ENCODE peak calls at places on chromosomes 13 and 19, in ten cellular contexts. S is NCI-H1092; W is NCI-H1105 treated with DMSO at 0.1 percent for 48 hours; U is omental fat pad; P is left cardiac atrium; H is activated T-helper 1 cell treated with anti-CD3 and anti-CD28 coated beads, Interleukin-12 subunit alpha, Interleukin-12 subunit beta, Interleukin-2, Interleukin-4 antibody, amounts not matched to agents 30 ng/mL and 10 ng/mL and 1 ng/mL, durations not matched to agents 14 hours and 24 hours and 36 hours; I is cardiac muscle cell; Q is astrocyte; O is brain microvascular endothelial cell; L is WTC11. T is an unnamed sample.

GRCh38 chr19:21680679-21681078 is 86.7 kb downstream of the ZNF100 start:
- DNase-seq in S (no peak), W (no peak), U (no peak), P (no peak), H (no peak), I (no peak), Q (no peak), O (no peak), L (no peak), T (no peak)

GRCh38 chr19:49119411-49120324 is at the start of gene PPFIA3:
- DNase-seq in S (no peak), W (no peak), U (no peak), P (peak; percentile 79), H (no peak), I (peak; percentile 73), Q (peak; percentile 25), O (peak; percentile 38), L (peak; percentile 63), T (no peak)

GRCh38 chr19:16527971-16528521 is 14.2 kb downstream of the CHERP start:
- DNase-seq in S (no peak), W (no peak), U (no peak), P (no peak), H (peak; percentile 20), I (peak; percentile 13), Q (no peak), O (no peak), L (peak; percentile 59), T (no peak)

GRCh38 chr13:48595330-48596127 is 58.2 kb upstream of the CYSLTR2 start:
- DNase-seq in S (no peak), W (peak; percentile 21), U (no peak), P (peak; percentile 69), H (peak; percentile 12), I (peak; percentile 90), Q (peak; percentile 51), O (peak; percentile 76), L (peak; percentile 32), T (no peak)

GRCh38 chr13:51778407-51778806 is 25.6 kb downstream of the DHRS12 start:
- DNase-seq in S (peak; percentile 18), W (peak; percentile 42), U (no peak), P (no peak), H (no peak), I (no peak), Q (no peak), O (no peak), L (no peak), T (no peak)

GRCh38 chr19:3061214-3062161 is 807 bp downstream of the TLE5 start:
- DNase-seq in S (no peak), W (no peak), U (no peak), P (peak; percentile 73), H (peak; percentile 57), I (peak; percentile 60), Q (no peak), O (no peak), L (no peak), T (no peak)

GRCh38 chr13:26971990-26972888 is 199.4 kb downstream of the USP12 start:
- DNase-seq in S (peak; percentile 64), W (peak; percentile 18), U (no peak), P (no peak), H (peak; percentile 7), I (peak; percentile 29), Q (peak; percentile 6), O (no peak), L (peak; percentile 61), T (peak; percentile 79)

GRCh38 chr13:29758591-29759114 is 91.8 kb downstream of the UBL3 start:
- DNase-seq in S (no peak), W (no peak), U (no peak), P (no peak), H (peak; percentile 26), I (peak; percentile 40), Q (no peak), O (peak; percentile 18), L (no peak), T (no peak)

GRCh38 chr13:66036024-66036614 is 1194.0 kb downstream of the PCDH9 start:
- DNase-seq in S (no peak), W (peak; percentile 34), U (no peak), P (no peak), H (no peak), I (peak; percentile 38), Q (peak; percentile 27), O (no peak), L (no peak), T (no peak)

GRCh38 chr13:73090116-73090811 is 31.5 kb downstream of the KLF5 start:
- DNase-seq in S (no peak), W (no peak), U (no peak), P (no peak), H (peak; percentile 2), I (peak; percentile 64), Q (peak; percentile 93), O (peak; percentile 78), L (peak; percentile 17), T (peak; percentile 79)

GRCh38 chr13:108269601-108270328 is at the start of gene TNFSF13B:
- DNase-seq in S (no peak), W (no peak), U (no peak), P (peak; percentile 30), H (peak; percentile 32), I (peak; percentile 61), Q (no peak), O (peak; percentile 6), L (peak; percentile 62), T (no peak)

GRCh38 chr13:93689333-93689732 is 462.7 kb downstream of the GPC6 start:
- DNase-seq in S (no peak), W (no peak), U (no peak), P (no peak), H (no peak), I (no peak), Q (peak; percentile 30), O (no peak), L (no peak), T (no peak)

GRCh38 chr13:73200432-73200831 is 141.6 kb downstream of the KLF5 start:
- DNase-seq in S (no peak), W (no peak), U (no peak), P (no peak), H (no peak), I (peak; percentile 85), Q (peak; percentile 58), O (no peak), L (no peak), T (no peak)

GRCh38 chr19:1568320-1569019 is at the start of gene MEX3D:
- DNase-seq in S (peak; percentile 56), W (peak; percentile 54), U (peak; percentile 43), P (peak; percentile 79), H (peak; percentile 67), I (peak; percentile 79), Q (peak; percentile 4), O (peak; percentile 9), L (peak; percentile 67), T (peak; percentile 2)

GRCh38 chr19:17790059-17790780 is 4.7 kb upstream of the B3GNT3 start:
- DNase-seq in S (no peak), W (no peak), U (no peak), P (no peak), H (no peak), I (no peak), Q (no peak), O (no peak), L (no peak), T (no peak)

GRCh38 chr13:39870197-39870746 is 214.8 kb downstream of the COG6 start:
- DNase-seq in S (no peak), W (no peak), U (no peak), P (no peak), H (no peak), I (no peak), Q (no peak), O (no peak), L (no peak), T (no peak)

GRCh38 chr13:32187651-32188050 is 127.5 kb downstream of the ZAR1L start:
- DNase-seq in S (no peak), W (no peak), U (no peak), P (no peak), H (no peak), I (no peak), Q (no peak), O (no peak), L (no peak), T (no peak)

GRCh38 chr13:51000576-51001260 is 91.1 kb downstream of the RNASEH2B start:
- DNase-seq in S (peak; percentile 68), W (peak; percentile 84), U (no peak), P (peak; percentile 55), H (no peak), I (peak; percentile 63), Q (peak; percentile 75), O (no peak), L (no peak), T (peak; percentile 14)

GRCh38 chr13:40389081-40389641 is 277.3 kb downstream of the FOXO1 start:
- DNase-seq in S (no peak), W (no peak), U (no peak), P (no peak), H (peak; percentile 50), I (no peak), Q (no peak), O (no peak), L (no peak), T (no peak)

GRCh38 chr19:8017808-8018207 is 12.4 kb upstream of the ELAVL1 start:
- DNase-seq in S (no peak), W (no peak), U (no peak), P (no peak), H (peak; percentile 21), I (no peak), Q (no peak), O (no peak), L (no peak), T (peak; percentile 48)

GRCh38 chr19:42023121-42023942 is 29.3 kb upstream of the ATP1A3 start:
- DNase-seq in S (no peak), W (no peak), U (no peak), P (no peak), H (no peak), I (peak; percentile 30), Q (no peak), O (peak; percentile 15), L (peak; percentile 78), T (no peak)

GRCh38 chr13:27678306-27679040 is 56.8 kb downstream of the POLR1D start:
- DNase-seq in S (no peak), W (no peak), U (no peak), P (no peak), H (no peak), I (no peak), Q (no peak), O (no peak), L (peak; percentile 16), T (no peak)

GRCh38 chr19:7149956-7150705 is 80.6 kb downstream of the ZNF557 start:
- DNase-seq in S (no peak), W (no peak), U (no peak), P (no peak), H (no peak), I (no peak), Q (no peak), O (no peak), L (no peak), T (no peak)

GRCh38 chr19:53389591-53390377 is 5.2 kb upstream of the ZNF765 start:
- DNase-seq in S (no peak), W (no peak), U (no peak), P (peak; percentile 20), H (no peak), I (no peak), Q (no peak), O (no peak), L (peak; percentile 96), T (no peak)

GRCh38 chr13:113735194-113735593 is 23.8 kb upstream of the TMEM255B start:
- DNase-seq in S (no peak), W (no peak), U (no peak), P (no peak), H (no peak), I (no peak), Q (no peak), O (no peak), L (no peak), T (no peak)

GRCh38 chr13:36918246-36919060 is 1.6 kb downstream of the SMAD9 start:
- DNase-seq in S (no peak), W (peak; percentile 56), U (no peak), P (no peak), H (no peak), I (peak; percentile 17), Q (peak; percentile 29), O (peak; percentile 6), L (no peak), T (no peak)

GRCh38 chr19:16598848-16599247 is 26.6 kb upstream of the SLC35E1 start:
- DNase-seq in S (no peak), W (no peak), U (no peak), P (no peak), H (no peak), I (no peak), Q (no peak), O (no peak), L (no peak), T (no peak)

GRCh38 chr13:92657565-92657964 is 569.0 kb upstream of the GPC6 start:
- DNase-seq in S (no peak), W (no peak), U (no peak), P (no peak), H (no peak), I (peak; percentile 67), Q (peak; percentile 76), O (no peak), L (no peak), T (peak; percentile 62)

T was measured in NCI-H510A treated with DMSO at 0.1 percent for 48 hours.